ENCODE peak calls at places on chromosomes 2 and 18, in six cellular contexts. One of them, this sample, is unnamed.
A peak's percentile ranks its signal among the peaks of the same experiment; 100 is the strongest.

GRCh38 chr18:3649559-3650426 is 199.8 kb downstream of the TGIF1 start:
- DNase-seq in stimulated activated CD4-positive, alpha-beta T cell treated with anti-CD3 and anti-CD28 coated beads, Interleukin-1b, Interleukin-23, amount 100 ng/mL, for 1 hour: no peak
- DNase-seq in activated T-cell treated with anti-CD3 and anti-CD28 coated beads, Interleukin-2, amount 50 U/mL, for 72 hours: no peak
- DNase-seq in stimulated activated CD8-positive, alpha-beta memory T cell treated with anti-CD3 and anti-CD28 coated beads, Interleukin-12 subunit alpha, Interleukin-12 subunit beta, amount 100 ng/mL, for 1 hour: no peak
- DNase-seq in midbrain: no peak
- DNase-seq in CD4-positive, alpha-beta memory T cell: no peak
- DNase-seq in this sample: no peak

GRCh38 chr2:59754336-59754735 is 799.1 kb downstream of the BCL11A start:
- DNase-seq in stimulated activated CD4-positive, alpha-beta T cell treated with anti-CD3 and anti-CD28 coated beads, Interleukin-1b, Interleukin-23, amount 100 ng/mL, for 1 hour: no peak
- DNase-seq in activated T-cell treated with anti-CD3 and anti-CD28 coated beads, Interleukin-2, amount 50 U/mL, for 72 hours: no peak
- DNase-seq in stimulated activated CD8-positive, alpha-beta memory T cell treated with anti-CD3 and anti-CD28 coated beads, Interleukin-12 subunit alpha, Interleukin-12 subunit beta, amount 100 ng/mL, for 1 hour: no peak
- DNase-seq in midbrain: no peak
- DNase-seq in CD4-positive, alpha-beta memory T cell: no peak
- DNase-seq in this sample: no peak

GRCh38 chr2:9163306-9164111 is 43.1 kb upstream of the ASAP2 start:
- DNase-seq in stimulated activated CD4-positive, alpha-beta T cell treated with anti-CD3 and anti-CD28 coated beads, Interleukin-1b, Interleukin-23, amount 100 ng/mL, for 1 hour: no peak
- DNase-seq in activated T-cell treated with anti-CD3 and anti-CD28 coated beads, Interleukin-2, amount 50 U/mL, for 72 hours: no peak
- DNase-seq in stimulated activated CD8-positive, alpha-beta memory T cell treated with anti-CD3 and anti-CD28 coated beads, Interleukin-12 subunit alpha, Interleukin-12 subunit beta, amount 100 ng/mL, for 1 hour: no peak
- DNase-seq in midbrain: no peak
- DNase-seq in CD4-positive, alpha-beta memory T cell: no peak
- DNase-seq in this sample: no peak

GRCh38 chr18:7982216-7982615 is 415.1 kb downstream of the PTPRM start:
- DNase-seq in stimulated activated CD4-positive, alpha-beta T cell treated with anti-CD3 and anti-CD28 coated beads, Interleukin-1b, Interleukin-23, amount 100 ng/mL, for 1 hour: no peak
- DNase-seq in activated T-cell treated with anti-CD3 and anti-CD28 coated beads, Interleukin-2, amount 50 U/mL, for 72 hours: no peak
- DNase-seq in stimulated activated CD8-positive, alpha-beta memory T cell treated with anti-CD3 and anti-CD28 coated beads, Interleukin-12 subunit alpha, Interleukin-12 subunit beta, amount 100 ng/mL, for 1 hour: no peak
- DNase-seq in midbrain: no peak
- DNase-seq in CD4-positive, alpha-beta memory T cell: no peak
- DNase-seq in this sample: no peak

GRCh38 chr2:206084468-206084869 is 1.5 kb downstream of the INO80D start:
- DNase-seq in stimulated activated CD4-positive, alpha-beta T cell treated with anti-CD3 and anti-CD28 coated beads, Interleukin-1b, Interleukin-23, amount 100 ng/mL, for 1 hour: no peak
- DNase-seq in activated T-cell treated with anti-CD3 and anti-CD28 coated beads, Interleukin-2, amount 50 U/mL, for 72 hours: peak; percentile 17
- DNase-seq in stimulated activated CD8-positive, alpha-beta memory T cell treated with anti-CD3 and anti-CD28 coated beads, Interleukin-12 subunit alpha, Interleukin-12 subunit beta, amount 100 ng/mL, for 1 hour: no peak
- DNase-seq in midbrain: peak; percentile 51
- DNase-seq in CD4-positive, alpha-beta memory T cell: peak; percentile 12
- DNase-seq in this sample: no peak

GRCh38 chr2:203802277-203803045 is 65.1 kb upstream of the CTLA4 start:
- DNase-seq in stimulated activated CD4-positive, alpha-beta T cell treated with anti-CD3 and anti-CD28 coated beads, Interleukin-1b, Interleukin-23, amount 100 ng/mL, for 1 hour: no peak
- DNase-seq in activated T-cell treated with anti-CD3 and anti-CD28 coated beads, Interleukin-2, amount 50 U/mL, for 72 hours: peak; percentile 63
- DNase-seq in stimulated activated CD8-positive, alpha-beta memory T cell treated with anti-CD3 and anti-CD28 coated beads, Interleukin-12 subunit alpha, Interleukin-12 subunit beta, amount 100 ng/mL, for 1 hour: no peak
- DNase-seq in midbrain: no peak
- DNase-seq in CD4-positive, alpha-beta memory T cell: no peak
- DNase-seq in this sample: no peak

GRCh38 chr2:116094196-116094595 is 1651.8 kb downstream of the DPP10 start:
- DNase-seq in stimulated activated CD4-positive, alpha-beta T cell treated with anti-CD3 and anti-CD28 coated beads, Interleukin-1b, Interleukin-23, amount 100 ng/mL, for 1 hour: no peak
- DNase-seq in activated T-cell treated with anti-CD3 and anti-CD28 coated beads, Interleukin-2, amount 50 U/mL, for 72 hours: no peak
- DNase-seq in stimulated activated CD8-positive, alpha-beta memory T cell treated with anti-CD3 and anti-CD28 coated beads, Interleukin-12 subunit alpha, Interleukin-12 subunit beta, amount 100 ng/mL, for 1 hour: no peak
- DNase-seq in midbrain: no peak
- DNase-seq in CD4-positive, alpha-beta memory T cell: no peak
- DNase-seq in this sample: no peak

GRCh38 chr18:63298393-63299015 is 21.1 kb downstream of the BCL2 start:
- DNase-seq in stimulated activated CD4-positive, alpha-beta T cell treated with anti-CD3 and anti-CD28 coated beads, Interleukin-1b, Interleukin-23, amount 100 ng/mL, for 1 hour: no peak
- DNase-seq in activated T-cell treated with anti-CD3 and anti-CD28 coated beads, Interleukin-2, amount 50 U/mL, for 72 hours: peak; percentile 40
- DNase-seq in stimulated activated CD8-positive, alpha-beta memory T cell treated with anti-CD3 and anti-CD28 coated beads, Interleukin-12 subunit alpha, Interleukin-12 subunit beta, amount 100 ng/mL, for 1 hour: no peak
- DNase-seq in midbrain: no peak
- DNase-seq in CD4-positive, alpha-beta memory T cell: no peak
- DNase-seq in this sample: peak; percentile 19

GRCh38 chr2:207290833-207291232 is 125.1 kb upstream of the KLF7 start:
- DNase-seq in stimulated activated CD4-positive, alpha-beta T cell treated with anti-CD3 and anti-CD28 coated beads, Interleukin-1b, Interleukin-23, amount 100 ng/mL, for 1 hour: no peak
- DNase-seq in activated T-cell treated with anti-CD3 and anti-CD28 coated beads, Interleukin-2, amount 50 U/mL, for 72 hours: peak; percentile 48
- DNase-seq in stimulated activated CD8-positive, alpha-beta memory T cell treated with anti-CD3 and anti-CD28 coated beads, Interleukin-12 subunit alpha, Interleukin-12 subunit beta, amount 100 ng/mL, for 1 hour: no peak
- DNase-seq in midbrain: no peak
- DNase-seq in CD4-positive, alpha-beta memory T cell: no peak
- DNase-seq in this sample: no peak

GRCh38 chr2:142694282-142694681 is 183.2 kb upstream of the KYNU start:
- DNase-seq in stimulated activated CD4-positive, alpha-beta T cell treated with anti-CD3 and anti-CD28 coated beads, Interleukin-1b, Interleukin-23, amount 100 ng/mL, for 1 hour: no peak
- DNase-seq in activated T-cell treated with anti-CD3 and anti-CD28 coated beads, Interleukin-2, amount 50 U/mL, for 72 hours: no peak
- DNase-seq in stimulated activated CD8-positive, alpha-beta memory T cell treated with anti-CD3 and anti-CD28 coated beads, Interleukin-12 subunit alpha, Interleukin-12 subunit beta, amount 100 ng/mL, for 1 hour: no peak
- DNase-seq in midbrain: no peak
- DNase-seq in CD4-positive, alpha-beta memory T cell: no peak
- DNase-seq in this sample: no peak

GRCh38 chr2:142803158-142803557 is 74.3 kb upstream of the KYNU start:
- DNase-seq in stimulated activated CD4-positive, alpha-beta T cell treated with anti-CD3 and anti-CD28 coated beads, Interleukin-1b, Interleukin-23, amount 100 ng/mL, for 1 hour: no peak
- DNase-seq in activated T-cell treated with anti-CD3 and anti-CD28 coated beads, Interleukin-2, amount 50 U/mL, for 72 hours: no peak
- DNase-seq in stimulated activated CD8-positive, alpha-beta memory T cell treated with anti-CD3 and anti-CD28 coated beads, Interleukin-12 subunit alpha, Interleukin-12 subunit beta, amount 100 ng/mL, for 1 hour: no peak
- DNase-seq in midbrain: no peak
- DNase-seq in CD4-positive, alpha-beta memory T cell: no peak
- DNase-seq in this sample: no peak

GRCh38 chr18:48725596-48725995 is 186.8 kb downstream of the CTIF start:
- DNase-seq in stimulated activated CD4-positive, alpha-beta T cell treated with anti-CD3 and anti-CD28 coated beads, Interleukin-1b, Interleukin-23, amount 100 ng/mL, for 1 hour: no peak
- DNase-seq in activated T-cell treated with anti-CD3 and anti-CD28 coated beads, Interleukin-2, amount 50 U/mL, for 72 hours: no peak
- DNase-seq in stimulated activated CD8-positive, alpha-beta memory T cell treated with anti-CD3 and anti-CD28 coated beads, Interleukin-12 subunit alpha, Interleukin-12 subunit beta, amount 100 ng/mL, for 1 hour: no peak
- DNase-seq in midbrain: no peak
- DNase-seq in CD4-positive, alpha-beta memory T cell: no peak
- DNase-seq in this sample: no peak

GRCh38 chr2:215506604-215506990 is 70.7 kb upstream of the FN1 start:
- DNase-seq in stimulated activated CD4-positive, alpha-beta T cell treated with anti-CD3 and anti-CD28 coated beads, Interleukin-1b, Interleukin-23, amount 100 ng/mL, for 1 hour: no peak
- DNase-seq in activated T-cell treated with anti-CD3 and anti-CD28 coated beads, Interleukin-2, amount 50 U/mL, for 72 hours: no peak
- DNase-seq in stimulated activated CD8-positive, alpha-beta memory T cell treated with anti-CD3 and anti-CD28 coated beads, Interleukin-12 subunit alpha, Interleukin-12 subunit beta, amount 100 ng/mL, for 1 hour: no peak
- DNase-seq in midbrain: no peak
- DNase-seq in CD4-positive, alpha-beta memory T cell: no peak
- DNase-seq in this sample: no peak

GRCh38 chr2:168723494-168723893 is 78.9 kb upstream of the NOSTRIN start:
- DNase-seq in stimulated activated CD4-positive, alpha-beta T cell treated with anti-CD3 and anti-CD28 coated beads, Interleukin-1b, Interleukin-23, amount 100 ng/mL, for 1 hour: no peak
- DNase-seq in activated T-cell treated with anti-CD3 and anti-CD28 coated beads, Interleukin-2, amount 50 U/mL, for 72 hours: no peak
- DNase-seq in stimulated activated CD8-positive, alpha-beta memory T cell treated with anti-CD3 and anti-CD28 coated beads, Interleukin-12 subunit alpha, Interleukin-12 subunit beta, amount 100 ng/mL, for 1 hour: no peak
- DNase-seq in midbrain: no peak
- DNase-seq in CD4-positive, alpha-beta memory T cell: no peak
- DNase-seq in this sample: no peak